ENCODE peak calls at places on chromosomes 4 and X, in ten cellular contexts. P, E, H, O, J, G, X, V, B and Q are unnamed samples.

GRCh38 chr4:93760284-93760683 is 68.3 kb upstream of the ATOH1 start:
- DNase-seq in X (no peak), V (no peak), B (no peak), G (no peak), O (no peak), H (no peak), P (no peak), J (no peak), E (no peak), Q (no peak)

GRCh38 chr4:106695846-106696245 is 327.3 kb upstream of the GIMD1 start:
- DNase-seq in J (no peak), O (no peak), E (no peak), H (no peak), P (no peak), X (no peak), B (no peak), G (no peak), V (no peak), Q (peak)

GRCh38 chrX:151754042-151754419 is 19.5 kb downstream of the CNGA2 start:
- DNase-seq in G (no peak), X (peak), H (no peak), V (no peak), P (no peak), E (no peak), B (no peak), O (no peak), J (peak), Q (peak)

GRCh38 chr4:113020966-113021365 is 28.5 kb upstream of the ANK2 start:
- DNase-seq in P (no peak), G (no peak), E (no peak), V (no peak), H (no peak), J (no peak), O (no peak), X (peak), B (no peak), Q (peak)

GRCh38 chr4:172245493-172245892 is 432.3 kb downstream of the GALNTL6 start:
- DNase-seq in P (no peak), G (no peak), X (no peak), V (no peak), B (no peak), O (no peak), E (no peak), H (no peak), J (no peak), Q (no peak)

GRCh38 chr4:148874331-148874730 is 432.1 kb upstream of the NR3C2 start:
- DNase-seq in X (no peak), B (no peak), H (no peak), P (no peak), G (no peak), O (no peak), J (no peak), V (no peak), E (no peak), Q (no peak)

GRCh38 chr4:128378668-128379067 is 91.1 kb upstream of the PGRMC2 start:
- DNase-seq in V (no peak), O (no peak), B (no peak), H (no peak), G (no peak), E (no peak), J (no peak), X (no peak), P (no peak), Q (no peak)

GRCh38 chrX:123171781-123172180 is 12.3 kb upstream of the GRIA3 start:
- DNase-seq in E (no peak), V (no peak), G (no peak), H (no peak), P (no peak), X (peak), O (no peak), B (no peak), J (peak), Q (peak)

GRCh38 chrX:118212817-118213183 is 96.2 kb upstream of the KLHL13 start:
- DNase-seq in B (no peak), H (no peak), O (no peak), X (no peak), V (no peak), P (no peak), J (no peak), G (no peak), E (no peak), Q (no peak)

GRCh38 chr4:39756159-39756558 is 58.2 kb downstream of the UBE2K start:
- DNase-seq in B (no peak), P (no peak), H (no peak), E (no peak), J (no peak), O (no peak), V (no peak), G (no peak), X (no peak), Q (no peak)